ENCODE peak calls at places on chromosomes 13 and 19, in nine cellular contexts. V, Z, B, O, P, J, Y, M and G are unnamed samples.

GRCh38 chr19:51514866-51515481 is 13.4 kb upstream of the SIGLEC12 start:
- DNase-seq in V (no peak), Z (peak; percentile 47), B (no peak), O (no peak), P (peak; percentile 48), J (no peak), Y (peak; percentile 48), M (no peak), G (no peak)

GRCh38 chr13:22757530-22758120 is 423.2 kb upstream of the SGCG start:
- DNase-seq in V (no peak), Z (no peak), B (no peak), O (no peak), P (no peak), J (no peak), Y (peak; percentile 7), M (no peak), G (no peak)

GRCh38 chr19:801030-801860 is 4.0 kb downstream of the PTBP1 start:
- DNase-seq in V (no peak), Z (no peak), B (no peak), O (no peak), P (no peak), J (no peak), Y (no peak), M (no peak), G (peak; percentile 87)

GRCh38 chr19:30227661-30228112 is 144.5 kb upstream of the ZNF536 start:
- DNase-seq in V (no peak), Z (peak; percentile 13), B (peak; percentile 68), O (no peak), P (peak; percentile 89), J (peak; percentile 63), Y (peak; percentile 24), M (peak; percentile 68), G (peak; percentile 85)

GRCh38 chr13:104875008-104875762 is 1660.3 kb downstream of the EFNB2 start:
- DNase-seq in V (no peak), Z (no peak), B (no peak), O (no peak), P (no peak), J (no peak), Y (no peak), M (no peak), G (no peak)

GRCh38 chr19:56176881-56177280 is 1.1 kb downstream of the GALP start:
- DNase-seq in V (no peak), Z (no peak), B (no peak), O (no peak), P (no peak), J (no peak), Y (no peak), M (no peak), G (no peak)

GRCh38 chr13:68745517-68745916 is 1362.1 kb upstream of the ATXN8OS start:
- DNase-seq in V (no peak), Z (no peak), B (no peak), O (no peak), P (no peak), J (no peak), Y (no peak), M (no peak), G (no peak)

GRCh38 chr13:111460548-111461444 is 140.4 kb downstream of the TEX29 start:
- DNase-seq in V (no peak), Z (peak; percentile 32), B (no peak), O (no peak), P (peak; percentile 6), J (no peak), Y (peak; percentile 47), M (peak; percentile 22), G (peak; percentile 57)

GRCh38 chr19:29475469-29475868 is 50.3 kb upstream of the VSTM2B start:
- DNase-seq in V (no peak), Z (no peak), B (no peak), O (no peak), P (no peak), J (no peak), Y (no peak), M (no peak), G (no peak)

GRCh38 chr13:52845334-52845761 is 3.1 kb downstream of the PCDH8 start:
- DNase-seq in V (no peak), Z (no peak), B (no peak), O (no peak), P (no peak), J (no peak), Y (no peak), M (no peak), G (no peak)

GRCh38 chr19:10815969-10816635 is 19.9 kb downstream of the TMED1 start:
- DNase-seq in V (no peak), Z (no peak), B (no peak), O (no peak), P (no peak), J (no peak), Y (peak; percentile 14), M (no peak), G (no peak)

GRCh38 chr13:111202149-111202548 is 87.0 kb downstream of the ARHGEF7 start:
- DNase-seq in V (no peak), Z (no peak), B (no peak), O (no peak), P (no peak), J (no peak), Y (no peak), M (no peak), G (no peak)

GRCh38 chr19:50461066-50461875 is 15.0 kb upstream of the EMC10 start:
- DNase-seq in V (peak; percentile 33), Z (peak; percentile 48), B (peak; percentile 52), O (no peak), P (peak; percentile 99), J (no peak), Y (peak; percentile 64), M (peak; percentile 76), G (no peak)

GRCh38 chr13:19862511-19863313 is 737 bp downstream of the ZMYM5 start:
- DNase-seq in V (no peak), Z (no peak), B (peak; percentile 39), O (no peak), P (no peak), J (peak; percentile 71), Y (peak; percentile 7), M (peak; percentile 71), G (peak; percentile 28)

DNA sequence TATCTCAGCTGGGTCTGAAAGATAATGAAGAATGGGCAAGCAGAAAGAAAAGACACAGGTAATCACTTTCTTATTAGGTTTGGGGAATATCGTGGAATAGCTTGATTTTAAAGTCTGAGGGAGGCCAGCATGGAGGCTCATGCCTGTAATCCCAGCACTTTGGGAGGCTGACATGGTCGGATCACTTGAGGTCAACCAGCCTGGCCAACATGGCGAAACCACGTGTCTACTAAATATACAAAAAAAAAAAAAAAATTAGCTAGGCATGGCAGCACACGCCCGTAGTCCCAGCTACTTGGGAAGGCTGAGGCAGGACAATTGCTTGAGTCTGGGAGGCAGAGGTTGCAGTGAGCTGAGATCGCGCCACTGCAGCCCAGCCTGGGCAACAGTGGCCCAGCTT is 1.5 kb upstream of the PAFAH1B3 start:
- DNase-seq in V (no peak), Z (no peak), B (no peak), O (no peak), P (no peak), J (no peak), Y (no peak), M (no peak), G (no peak)
- H3K27ac ChIP-seq in V (no peak overlapping the region), Z (no peak overlapping the region), B (no peak overlapping the region), O (no peak overlapping the region), P (peak overlapping the region; percentile 85), J (no peak overlapping the region), Y (no peak overlapping the region), M (no peak overlapping the region), G (no peak overlapping the region)

GRCh38 chr19:15123031-15123890 is 16.1 kb downstream of the SYDE1 start:
- DNase-seq in V (no peak), Z (no peak), B (no peak), O (no peak), P (no peak), J (no peak), Y (no peak), M (no peak), G (no peak)

GRCh38 chr19:15123900-15124299 is 16.7 kb downstream of the SYDE1 start:
- DNase-seq in V (no peak), Z (no peak), B (peak; percentile 89), O (no peak), P (no peak), J (peak; percentile 82), Y (no peak), M (peak; percentile 62), G (peak; percentile 93)

GRCh38 chr19:15124572-15125231 is 17.5 kb downstream of the SYDE1 start:
- DNase-seq in V (no peak), Z (no peak), B (peak; percentile 75), O (no peak), P (no peak), J (no peak), Y (no peak), M (peak; percentile 82), G (no peak)

GRCh38 chr19:15126511-15126910 is 19.3 kb downstream of the SYDE1 start:
- DNase-seq in V (no peak), Z (no peak), B (no peak), O (no peak), P (no peak), J (no peak), Y (no peak), M (no peak), G (no peak)

DNA sequence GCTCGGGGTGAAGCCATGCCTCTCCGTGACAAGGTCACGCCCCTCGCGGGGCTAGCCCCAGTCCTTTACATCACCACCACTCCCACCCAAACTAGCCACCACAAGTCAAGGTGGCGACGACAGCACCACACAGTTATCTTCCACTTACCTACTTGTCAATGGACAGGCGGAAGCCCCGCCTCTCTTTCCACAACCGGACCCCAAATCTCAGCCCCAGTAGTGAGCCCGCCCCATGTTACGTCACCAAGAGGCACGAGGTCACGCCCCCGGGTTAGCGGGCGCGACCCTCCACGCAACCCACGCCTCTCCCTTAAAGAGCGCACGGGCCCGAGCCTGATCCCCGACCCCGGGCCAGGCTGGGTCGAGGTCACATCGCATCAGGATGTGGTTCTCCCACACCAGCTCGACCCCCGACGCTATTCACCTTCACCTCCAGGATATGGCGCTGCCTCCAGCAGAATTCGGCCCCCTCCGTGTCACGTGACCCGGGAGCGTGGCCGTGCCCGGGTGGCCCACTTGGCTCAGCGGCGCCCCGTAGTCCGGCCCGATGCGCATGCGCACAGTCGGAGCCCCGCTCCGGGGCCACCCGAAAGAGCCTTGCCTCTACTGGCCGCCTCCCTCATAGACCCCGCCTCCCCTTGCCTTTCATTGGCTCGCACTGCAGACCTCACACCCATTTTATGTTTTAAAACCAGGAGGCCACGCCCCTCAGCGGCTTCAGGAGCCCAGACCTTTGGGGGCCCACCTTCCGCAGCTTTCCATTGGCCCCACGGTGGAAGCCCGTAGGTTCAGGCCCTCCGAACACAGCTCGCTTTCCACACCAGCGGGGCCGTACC is 18.2 kb downstream of the SYDE1 start:
- DNase-seq in V (peak; percentile 94), Z (peak; percentile 97), B (peak; percentile 98), O (peak; percentile 84), P (peak; percentile 93), J (peak; percentile 98), Y (peak; percentile 95), M (peak; percentile 98), G (peak; percentile 98)
- TF ChIP-seq POLR2A in V (no peak), Z (no peak), B (peak; percentile 36), O (peak; percentile 60), P (peak; percentile 60), J (peak; percentile 51), Y (no peak), M (peak; percentile 35), G (peak; percentile 50)

GRCh38 chr19:14526423-14526822 is 3.0 kb upstream of the TECR start:
- DNase-seq in V (no peak), Z (no peak), B (no peak), O (no peak), P (no peak), J (no peak), Y (no peak), M (no peak), G (no peak)
- H3K4me1 ChIP-seq in V (peaks cover 17% of the 10 kb centered on the region), Z (peaks cover 23% of the 10 kb centered on the region), B (peaks cover 21% of the 10 kb centered on the region), O (peaks cover 91% of the 10 kb centered on the region), P (peaks cover 25% of the 10 kb centered on the region), J (no peaks in the 10 kb centered on the region), Y (peaks cover 5% of the 10 kb centered on the region), M (peaks cover 4% of the 10 kb centered on the region), G (peaks cover 18% of the 10 kb centered on the region)

GRCh38 chr13:76991432-76991795 is 467 bp upstream of the CLN5 start:
- DNase-seq in V (no peak), Z (no peak), B (no peak), O (peak; percentile 44), P (no peak), J (no peak), Y (no peak), M (no peak), G (no peak)
- H3K27ac ChIP-seq in V (peak overlapping the region; percentile 96), Z (peak overlapping the region; percentile 54), B (peak overlapping the region; percentile 84), O (peak overlapping the region; percentile 90), P (peak overlapping the region; percentile 96), J (peak overlapping the region; percentile 93), Y (peak overlapping the region; percentile 53), M (peak overlapping the region; percentile 96), G (peak overlapping the region; percentile 91)